ENCODE peak calls at places on chromosome 10, in six cellular contexts. F, L, G, Y, T and P are unnamed samples. For H3K9me3, the result is how much of the 10 kb centered on the place peaks cover.

GRCh38 chr10:2925631-2926030 is 141.7 kb upstream of the PFKP start:
- DNase-seq in Y (peak), F (peak), G (peak), T (no peak), L (peak), P (no peak)

GRCh38 chr10:79320785-79321493 is 26.3 kb upstream of the PPIF start:
- DNase-seq in F (peak), L (no peak), G (no peak), T (no peak), Y (peak), P (no peak)

GRCh38 chr10:102186128-102186527 is 33.9 kb downstream of the NOLC1 start:
- DNase-seq in G (no peak), Y (no peak), F (no peak), L (no peak), T (no peak), P (no peak)

GRCh38 chr10:75403144-75404022 is 1.8 kb upstream of the ZNF503 start:
- DNase-seq in Y (peak), T (no peak), L (no peak), F (no peak), G (peak), P (peak)

GRCh38 chr10:58513189-58514101 is 773 bp downstream of the BICC1 start:
- DNase-seq in L (no peak), F (peak), G (peak), Y (peak), T (no peak), P (peak)

GRCh38 chr10:25934673-25935139 is 677 bp downstream of the MYO3A start:
- DNase-seq in T (peak), F (no peak), G (peak), L (no peak), Y (peak), P (no peak)

GRCh38 chr10:106566871-106567270 is 597.6 kb downstream of the SORCS1 start:
- DNase-seq in T (no peak), F (no peak), G (no peak), L (no peak), Y (no peak), P (no peak)

GRCh38 chr10:17171131-17171530 is 30.3 kb downstream of the TRDMT1 start:
- DNase-seq in L (no peak), G (peak), Y (no peak), T (peak), F (no peak), P (no peak)

GRCh38 chr10:65501259-65501658 is 1424.6 kb upstream of the LRRTM3 start:
- DNase-seq in F (no peak), Y (no peak), G (no peak), T (no peak), L (no peak), P (no peak)

GRCh38 chr10:46286991-46287693 is at the start of gene ANTXRL:
- DNase-seq in Y (no peak), T (no peak), F (no peak), G (peak), L (no peak), P (no peak)

GRCh38 chr10:60604356-60604755 is 173.9 kb upstream of the CDK1 start:
- DNase-seq in G (no peak), Y (peak), T (no peak), F (peak), L (no peak), P (no peak)

GRCh38 chr10:104937528-104937927 is 296.4 kb downstream of the SORCS3 start:
- DNase-seq in T (no peak), L (no peak), G (no peak), Y (peak), F (peak), P (no peak)

GRCh38 chr10:23341004-23341403 is 3.6 kb downstream of the C10orf67 start:
- DNase-seq in Y (peak), L (no peak), T (no peak), G (no peak), F (no peak), P (no peak)

GRCh38 chr10:53022663-53023088 is 250.1 kb upstream of the MBL2 start:
- DNase-seq in L (no peak), F (no peak), G (peak), Y (no peak), T (no peak), P (no peak)

GRCh38 chr10:44724415-44725174 is 186.5 kb upstream of the TMEM72 start:
- DNase-seq in Y (peak), G (no peak), T (no peak), L (no peak), F (peak), P (no peak)

GRCh38 chr10:29522038-29522855 is 112.5 kb downstream of the SVIL start:
- DNase-seq in F (peak), T (no peak), L (no peak), G (no peak), Y (peak), P (no peak)

GRCh38 chr10:28730031-28730778 is 52.9 kb downstream of the BAMBI start:
- DNase-seq in Y (no peak), F (no peak), T (no peak), L (no peak), G (no peak), P (no peak)

GRCh38 chr10:79375321-79376077 is 28.2 kb downstream of the PPIF start:
- DNase-seq in G (no peak), L (no peak), T (peak), Y (peak), F (peak), P (peak)

GRCh38 chr10:3948843-3949242 is 163.8 kb upstream of the KLF6 start:
- DNase-seq in F (peak), Y (peak), L (no peak), G (no peak), T (no peak), P (peak)

GRCh38 chr10:28179490-28180099 is 123.3 kb downstream of the MPP7 start:
- DNase-seq in G (no peak), F (peak), Y (peak), T (peak), L (peak), P (no peak)

GRCh38 chr10:283916-284356 is 148.7 kb downstream of the ZMYND11 start:
- DNase-seq in Y (no peak), L (no peak), G (no peak), T (no peak), F (no peak), P (no peak)

GRCh38 chr10:51156913-51157312 is 82.6 kb downstream of the PRKG1 start:
- DNase-seq in G (no peak), L (no peak), Y (peak), T (no peak), F (peak), P (no peak)

GRCh38 chr10:15163261-15163864 is 5.1 kb downstream of the NMT2 start:
- DNase-seq in G (no peak), T (no peak), F (no peak), L (no peak), Y (no peak), P (no peak)

GRCh38 chr10:78712147-78712546 is 356.6 kb upstream of the ZMIZ1 start:
- DNase-seq in L (no peak), T (peak), G (peak), F (no peak), Y (no peak), P (no peak)

GRCh38 chr10:29688230-29688634 is 53.5 kb upstream of the SVIL start:
- DNase-seq in G (peak), L (no peak), T (no peak), Y (peak), F (no peak), P (no peak)

GRCh38 chr10:24669285-24669861 is 54.3 kb downstream of the ARHGAP21 start:
- DNase-seq in L (no peak), Y (no peak), T (peak), G (no peak), F (no peak), P (no peak)

GRCh38 chr10:73838008-73838567 is 26.7 kb upstream of the NDST2 start:
- DNase-seq in F (no peak), L (no peak), Y (no peak), T (no peak), G (no peak), P (no peak)

GRCh38 chr10:91521444-91521843 is 111.3 kb downstream of the HECTD2 start:
- DNase-seq in L (no peak), F (no peak), G (no peak), Y (no peak), T (no peak), P (no peak)

GRCh38 chr10:32004161-32004591 is 52.0 kb downstream of the KIF5B start:
- DNase-seq in L (no peak), T (peak), F (no peak), G (peak), Y (peak), P (no peak)

GRCh38 chr10:97788552-97789442 is 17.0 kb upstream of the SFRP5 start:
- DNase-seq in G (peak), Y (peak), T (peak), F (peak), L (no peak), P (no peak)

GRCh38 chr10:105253843-105254242 is 612.8 kb downstream of the SORCS3 start:
- DNase-seq in G (no peak), L (no peak), T (no peak), Y (no peak), F (no peak), P (no peak)

GRCh38 chr10:97822261-97822687 is 27.4 kb upstream of the GOLGA7B start:
- DNase-seq in G (no peak), T (no peak), L (no peak), F (no peak), Y (peak), P (peak)

GRCh38 chr10:46216003-46216634 is 70.7 kb upstream of the ANTXRL start:
- DNase-seq in F (no peak), G (no peak), L (no peak), T (no peak), Y (no peak), P (no peak)

GRCh38 chr10:88755753-88756152 is 4.1 kb upstream of the LIPN start:
- DNase-seq in L (no peak), F (no peak), Y (no peak), G (no peak), T (no peak), P (no peak)

GRCh38 chr10:118595064-118595420 is 406 bp downstream of the PRLHR start:
- DNase-seq in Y (no peak), T (no peak), G (no peak), L (no peak), F (no peak), P (no peak)
- H3K4me3 ChIP-seq in Y (no peak), T (no peak), G (peak), L (no peak), F (no peak), P (no peak)

GRCh38 chr10:133076274-133077038 is 11.3 kb upstream of the ADGRA1 start:
- DNase-seq in Y (no peak), T (no peak), G (no peak), F (no peak), L (no peak), P (no peak)

GRCh38 chr10:133071801-133072595 is 15.7 kb upstream of the ADGRA1 start:
- DNase-seq in T (no peak), L (no peak), G (no peak), F (no peak), Y (no peak), P (no peak)

GRCh38 chr10:133072776-133073390 is 14.8 kb upstream of the ADGRA1 start:
- DNase-seq in L (no peak), F (no peak), G (no peak), T (no peak), Y (no peak), P (no peak)

GRCh38 chr10:133079836-133080682 is 7.7 kb upstream of the ADGRA1 start:
- DNase-seq in T (no peak), Y (no peak), F (no peak), G (peak), L (no peak), P (no peak)

DNA sequence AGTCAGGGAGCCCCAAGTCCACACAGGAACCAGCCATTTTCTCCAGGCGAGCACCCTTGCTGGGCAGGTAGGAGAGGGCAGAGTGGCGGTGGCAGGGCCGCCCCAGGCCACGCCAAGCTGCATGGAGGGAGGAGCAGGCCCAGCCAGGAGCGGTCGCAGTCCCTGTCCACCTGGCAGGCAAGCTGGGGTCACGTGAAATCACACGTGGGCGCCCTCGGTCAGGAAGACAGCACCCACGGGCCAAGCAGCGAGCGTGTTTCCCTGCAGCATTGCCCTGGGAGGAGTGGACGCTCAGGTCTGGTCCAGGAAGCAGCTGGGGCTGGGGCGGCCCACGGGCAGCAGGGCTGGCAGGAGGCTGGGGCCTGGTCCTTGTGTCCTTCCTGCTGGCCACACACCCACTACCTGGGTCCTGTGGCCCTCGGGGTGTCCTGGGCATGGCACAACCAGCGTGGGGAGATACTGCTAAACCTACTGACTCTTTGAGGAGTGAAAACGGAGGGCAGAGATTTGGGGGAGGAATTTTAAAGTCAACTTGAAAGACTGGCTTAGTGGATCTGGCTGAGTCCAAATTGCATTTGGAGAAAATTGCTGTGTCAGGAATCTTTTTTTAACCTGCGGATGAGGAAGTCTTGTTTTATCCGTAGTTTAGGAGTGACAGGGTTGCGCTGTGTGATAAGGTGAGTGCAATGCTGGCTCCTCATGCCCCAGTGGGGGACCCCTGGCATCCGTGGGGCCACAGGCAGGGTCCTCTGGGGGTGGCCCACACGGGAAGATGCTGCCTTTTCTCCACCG is 12.2 kb upstream of the ADGRA1 start:
- DNase-seq in L (no peak), G (no peak), F (no peak), Y (no peak), T (no peak), P (no peak)
- H3K9me3 ChIP-seq in L (under half), G (under half), F (under half), Y (under half), T (under half), P (under half)

GRCh38 chr10:112370424-112370819 is 3.5 kb upstream of the ACSL5 start:
- DNase-seq in F (no peak), Y (no peak), T (no peak), G (peak), L (no peak), P (no peak)

GRCh38 chr10:112375721-112376577 is 2.0 kb downstream of the ACSL5 start:
- DNase-seq in F (no peak), L (peak), Y (peak), G (no peak), T (no peak), P (peak)

GRCh38 chr10:112374724-112375541 is 1.0 kb downstream of the ACSL5 start:
- DNase-seq in L (peak), Y (no peak), F (no peak), G (peak), T (no peak), P (no peak)

GRCh38 chr10:112376578-112376855 is 2.6 kb downstream of the ACSL5 start:
- DNase-seq in Y (no peak), G (no peak), F (no peak), T (no peak), L (peak), P (no peak)

DNA sequence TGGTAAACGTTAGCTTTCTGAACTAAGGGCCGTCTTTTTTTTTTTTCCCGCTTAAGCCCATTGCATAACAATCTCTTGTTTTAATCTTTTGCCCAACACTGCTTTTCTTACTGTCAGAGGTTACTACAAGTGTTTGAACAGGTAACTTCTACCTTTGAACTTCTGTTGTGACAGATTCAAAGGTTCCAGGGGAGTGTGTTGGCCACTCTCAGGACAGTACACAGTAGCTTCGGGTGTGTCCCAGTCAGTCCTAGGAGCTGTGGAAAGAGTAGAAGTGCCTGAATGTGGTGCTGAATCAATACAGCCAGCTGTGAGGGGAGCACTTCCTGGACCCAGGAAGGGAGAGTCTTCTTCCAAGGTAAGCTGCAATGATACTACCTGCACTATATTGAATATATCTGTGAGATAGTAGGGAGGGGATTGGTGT is at the start of gene ACSL5:
- DNase-seq in F (no peak), G (peak), T (no peak), L (no peak), Y (no peak), P (no peak)
- H3K4me3 ChIP-seq in F (no peak), G (no peak), T (no peak), L (no peak), Y (no peak), P (no peak)

GRCh38 chr10:18571780-18572179 is 79.6 kb downstream of the NSUN6 start:
- DNase-seq in G (no peak), Y (peak), L (no peak), T (no peak), F (no peak), P (no peak)
- H3K9me3 ChIP-seq in G (half or more), Y (under half), L (half or more), T (under half), F (under half), P (under half)

DNA sequence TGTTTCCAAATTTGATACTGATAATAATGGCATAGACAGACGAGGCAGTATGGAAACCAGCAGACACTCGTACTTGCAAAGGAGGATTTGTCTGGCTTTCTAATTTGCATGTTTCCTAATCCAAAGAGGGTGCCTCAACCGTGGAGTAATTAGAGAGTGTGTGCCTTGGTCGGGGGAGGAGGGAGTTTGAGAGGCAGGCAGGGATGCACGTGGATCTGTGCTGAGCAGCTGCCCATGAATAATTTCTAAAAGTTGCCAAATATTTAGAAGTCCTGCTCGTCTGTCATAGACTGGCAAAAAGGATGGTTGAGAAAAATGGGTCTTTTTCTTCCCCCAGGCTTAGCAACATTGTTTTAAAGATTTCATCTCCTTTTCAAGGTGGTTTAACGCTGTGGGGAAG is 69.4 kb downstream of the PTPRE start:
- DNase-seq in T (no peak), F (peak), Y (peak), L (no peak), G (no peak), P (no peak)
- H3K4me3 ChIP-seq in T (no peak), F (no peak), Y (no peak), L (no peak), G (no peak), P (no peak)

DNA sequence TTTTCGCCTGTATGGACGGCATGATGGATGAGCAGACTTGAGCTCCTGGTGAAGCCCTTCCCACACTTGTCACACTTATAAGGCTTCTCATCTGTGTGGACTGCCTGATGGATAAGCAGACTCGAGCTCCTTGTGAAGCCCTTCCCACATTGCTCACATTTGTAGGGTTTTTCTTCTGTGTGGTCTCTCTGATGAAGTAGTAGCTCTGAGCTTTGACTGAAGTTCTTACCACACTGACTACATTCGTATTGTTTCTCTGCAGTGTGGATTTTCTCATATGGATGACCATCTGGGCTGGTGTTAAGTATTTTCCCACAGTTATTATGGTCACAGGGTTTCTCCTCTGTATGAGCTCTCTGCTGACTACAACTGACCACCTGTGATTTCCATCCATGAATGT is 17.2 kb downstream of the ZNF239 start:
- DNase-seq in G (no peak), F (no peak), L (no peak), T (no peak), Y (no peak), P (no peak)
- H3K9me3 ChIP-seq in G (half or more), F (under half), L (under half), T (under half), Y (under half), P (under half)

GRCh38 chr10:86971146-86971991 is 3.1 kb downstream of the ADIRF start:
- DNase-seq in T (no peak), L (no peak), Y (peak), G (peak), F (peak), P (peak)
- H3K4me3 ChIP-seq in T (no peak), L (no peak), Y (peak), G (peak), F (peak), P (peak)

GRCh38 chr10:115606081-115606480 is 512.9 kb downstream of the ATRNL1 start:
- DNase-seq in L (no peak), F (peak), G (no peak), Y (peak), T (no peak), P (no peak)
- H3K9me3 ChIP-seq in L (under half), F (under half), G (under half), Y (under half), T (under half), P (under half)